ENCODE peak calls at places on chromosomes 16 and 17, in five cellular contexts. J is heart left ventricle, B is upper lobe of right lung, U is left ventricle myocardium inferior, Z is mesendoderm. Q is an unnamed sample.

GRCh38 chr16:10971560-10971961 is 27.2 kb downstream of the CLEC16A start:
- DNase-seq in J (peak; percentile 44), Z (peak; percentile 96), B (no peak), U (no peak), Q (peak; percentile 77)

GRCh38 chr16:15827709-15828343 is 29.0 kb downstream of the MYH11 start:
- DNase-seq in U (no peak), J (no peak), Z (no peak), B (peak; percentile 43), Q (no peak)

GRCh38 chr17:76948726-76949342 is 80.6 kb downstream of the MGAT5B start:
- DNase-seq in Z (no peak), U (no peak), B (no peak), J (no peak), Q (no peak)

GRCh38 chr16:52309761-52310416 is 237.1 kb downstream of the TOX3 start:
- DNase-seq in Z (no peak), J (no peak), U (no peak), B (no peak), Q (no peak)

GRCh38 chr16:19116711-19117449 is 3.1 kb downstream of the ITPRIPL2 start:
- DNase-seq in U (no peak), B (no peak), J (no peak), Z (no peak), Q (no peak)

GRCh38 chr17:1638624-1639300 is 6.8 kb downstream of the SCARF1 start:
- DNase-seq in B (no peak), Z (no peak), U (no peak), J (no peak), Q (no peak)

GRCh38 chr17:36001862-36002603 is 680 bp upstream of the CCL15 start:
- DNase-seq in J (no peak), U (no peak), Z (no peak), B (peak; percentile 70), Q (no peak)

GRCh38 chr16:69693916-69694315 is 32.4 kb downstream of the NQO1 start:
- DNase-seq in U (no peak), J (no peak), Z (no peak), B (no peak), Q (no peak)

GRCh38 chr16:85773044-85773443 is 22.1 kb upstream of the C16orf74 start:
- DNase-seq in Z (no peak), U (no peak), J (no peak), B (no peak), Q (no peak)

GRCh38 chr16:78809535-78809934 is 710.1 kb downstream of the WWOX start:
- DNase-seq in Z (peak; percentile 74), B (no peak), U (no peak), J (no peak), Q (no peak)

GRCh38 chr16:12000032-12000431 is 23.5 kb downstream of the SNX29 start:
- DNase-seq in Z (no peak), U (no peak), B (no peak), J (no peak), Q (no peak)

GRCh38 chr17:68356520-68356919 is 65.2 kb downstream of the ARSG start:
- DNase-seq in B (no peak), Z (no peak), J (no peak), U (no peak), Q (no peak)

GRCh38 chr16:69672315-69672997 is 53.9 kb downstream of the NQO1 start:
- DNase-seq in Z (no peak), J (no peak), B (no peak), U (no peak), Q (no peak)

GRCh38 chr16:55503726-55504553 is 4.9 kb upstream of the LPCAT2 start:
- DNase-seq in Z (no peak), J (no peak), U (no peak), B (no peak), Q (no peak)

GRCh38 chr16:27325736-27326135 is 12.0 kb downstream of the IL4R start:
- DNase-seq in Z (peak; percentile 32), B (no peak), J (no peak), U (no peak), Q (no peak)

GRCh38 chr16:27322858-27323780 is 9.3 kb downstream of the IL4R start:
- DNase-seq in U (no peak), Z (peak; percentile 80), J (no peak), B (no peak), Q (no peak)

GRCh38 chr16:27326251-27326650 is 12.5 kb downstream of the IL4R start:
- DNase-seq in B (no peak), Z (no peak), J (no peak), U (no peak), Q (no peak)

GRCh38 chr16:27324851-27325301 is 11.1 kb downstream of the IL4R start:
- DNase-seq in B (no peak), J (no peak), U (no peak), Z (peak; percentile 78), Q (no peak)

DNA sequence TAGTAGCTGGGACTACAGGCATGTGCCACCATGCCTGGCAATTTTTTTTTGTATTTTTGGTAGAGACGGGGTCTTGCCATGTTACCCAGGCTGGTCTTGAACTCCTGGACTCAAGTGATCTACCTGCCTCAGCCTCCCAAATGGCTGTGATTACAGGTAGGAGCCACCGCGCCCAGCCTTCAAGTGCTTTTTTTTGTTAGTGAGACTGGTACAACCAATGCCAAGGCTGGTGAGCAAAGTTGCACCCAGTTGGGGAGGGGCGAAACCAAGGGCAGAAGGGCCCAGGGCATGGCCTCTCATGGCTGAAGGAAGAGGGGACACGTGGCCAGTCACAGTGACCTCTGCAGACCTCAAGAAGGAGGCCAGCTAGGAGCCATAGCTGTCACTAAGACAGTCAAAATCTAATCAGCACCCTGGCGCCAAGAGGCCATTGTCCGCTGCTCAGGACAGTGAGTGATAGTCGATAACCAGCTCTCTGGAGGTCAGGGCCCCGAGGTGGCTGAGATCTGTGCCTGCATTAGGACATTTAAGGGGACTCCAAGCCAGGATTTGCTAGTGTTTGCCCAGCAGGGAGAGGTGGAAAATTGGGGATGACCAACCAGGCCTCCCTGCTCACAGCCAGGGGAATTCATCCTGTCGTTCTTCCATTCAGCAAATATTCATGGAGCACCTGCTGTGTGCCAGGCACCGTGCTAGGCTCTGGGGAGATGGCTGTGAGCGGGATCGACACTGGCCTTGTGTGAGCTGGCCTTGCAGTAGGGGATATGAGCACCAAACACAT is 10.2 kb downstream of the IL4R start:
- DNase-seq in J (no peak), B (no peak), U (no peak), Z (peak; percentile 18), Q (no peak)
- H3K4me1 ChIP-seq in J (peaks cover 18% of the 10 kb centered on the region), B (peaks cover 92% of the 10 kb centered on the region), U (peaks cover 50% of the 10 kb centered on the region), Z (peaks cover 25% of the 10 kb centered on the region), Q (peaks cover 7% of the 10 kb centered on the region)

DNA sequence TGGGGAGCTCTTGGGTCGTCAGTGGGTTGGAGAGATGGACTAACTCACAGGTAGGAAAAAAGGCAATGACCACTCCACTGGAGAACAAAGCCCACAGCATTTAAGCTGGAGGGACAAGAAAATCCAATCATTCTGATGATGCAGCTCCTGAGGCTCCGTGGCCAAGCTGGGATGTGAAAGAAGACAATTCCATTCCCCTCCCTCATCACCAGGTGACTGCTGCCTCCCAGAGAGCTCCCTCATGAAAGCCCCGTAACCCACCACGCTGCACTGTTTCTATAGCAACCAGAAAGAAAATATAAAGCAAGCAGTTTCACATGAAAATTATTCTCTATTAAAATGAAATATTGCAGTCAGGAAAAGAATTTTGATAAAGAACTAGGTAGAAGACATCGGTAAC is 15.2 kb downstream of the ANKRD11 start:
- DNase-seq in J (no peak), U (no peak), Z (peak; percentile 72), B (no peak), Q (no peak)
- H3K4me1 ChIP-seq in J (peaks cover 90% of the 10 kb centered on the region), U (peaks cover 96% of the 10 kb centered on the region), Z (peaks cover 21% of the 10 kb centered on the region), B (peaks cover 81% of the 10 kb centered on the region), Q (peaks cover 32% of the 10 kb centered on the region)

GRCh38 chr16:3155972-3156371 is 21.1 kb downstream of the ZNF213 start:
- DNase-seq in B (no peak), Z (no peak), U (no peak), J (no peak), Q (no peak)

GRCh38 chr16:3157229-3158013 is 22.6 kb downstream of the ZNF213 start:
- DNase-seq in Z (peak; percentile 99), B (peak; percentile 80), U (peak; percentile 55), J (peak; percentile 39), Q (peak; percentile 98)

GRCh38 chr16:3161235-3162018 is 26.6 kb upstream of the OR1F1 start:
- DNase-seq in B (no peak), J (no peak), Z (no peak), U (no peak), Q (no peak)

GRCh38 chr16:3158014-3158497 is 23.2 kb downstream of the ZNF213 start:
- DNase-seq in J (no peak), U (no peak), Z (peak; percentile 36), B (no peak), Q (no peak)

GRCh38 chr16:3158498-3159314 is 23.9 kb downstream of the ZNF213 start:
- DNase-seq in U (peak; percentile 83), J (peak; percentile 88), B (peak; percentile 95), Z (peak; percentile 97), Q (peak; percentile 91)
- H3K4me1 ChIP-seq in U (peaks cover 30% of the 10 kb centered on the region), J (peaks cover 25% of the 10 kb centered on the region), B (peaks cover 11% of the 10 kb centered on the region), Z (no peaks in the 10 kb centered on the region), Q (peaks cover 17% of the 10 kb centered on the region)

GRCh38 chr16:22712471-22712870 is 101.5 kb upstream of the HS3ST2 start:
- DNase-seq in B (no peak), Z (no peak), U (no peak), J (no peak), Q (no peak)
- H3K4me1 ChIP-seq in B (no peaks in the 10 kb centered on the region), Z (no peaks in the 10 kb centered on the region), U (no peaks in the 10 kb centered on the region), J (no peaks in the 10 kb centered on the region), Q (no peaks in the 10 kb centered on the region)

GRCh38 chr17:17152385-17152784 is 53.7 kb downstream of the PLD6 start:
- DNase-seq in B (peak; percentile 73), J (peak; percentile 59), U (peak; percentile 71), Z (no peak), Q (no peak)

GRCh38 chr17:17154556-17154955 is 51.6 kb downstream of the PLD6 start:
- DNase-seq in J (no peak), B (no peak), Z (no peak), U (no peak), Q (peak; percentile 67)

GRCh38 chr17:17154981-17155380 is 51.2 kb downstream of the PLD6 start:
- DNase-seq in U (no peak), J (no peak), B (no peak), Z (no peak), Q (no peak)

GRCh38 chr17:17153071-17153470 is 53.1 kb downstream of the PLD6 start:
- DNase-seq in U (no peak), B (no peak), Z (no peak), J (no peak), Q (no peak)

DNA sequence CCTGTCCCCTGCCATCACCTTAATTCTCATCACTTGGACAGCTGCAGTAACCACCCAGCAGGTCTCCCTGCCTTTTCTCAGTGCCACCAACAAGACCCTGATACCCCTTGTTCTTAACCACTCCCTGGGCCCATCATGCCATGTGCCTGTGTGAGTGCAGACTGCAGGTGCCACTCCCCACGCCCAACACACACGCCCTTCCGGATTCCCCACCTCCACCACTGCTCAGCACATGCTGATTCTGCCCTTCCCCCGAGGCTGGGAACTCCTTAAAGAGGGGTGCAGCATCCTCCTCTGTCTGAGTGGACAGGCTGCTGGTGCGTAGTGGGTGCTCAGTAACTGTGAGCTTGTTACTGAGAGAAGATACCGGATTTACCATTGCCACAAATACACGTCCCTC is 52.4 kb downstream of the PLD6 start:
- DNase-seq in Z (no peak), U (no peak), B (no peak), J (no peak), Q (no peak)
- H3K4me1 ChIP-seq in Z (no peaks in the 10 kb centered on the region), U (peaks cover 43% of the 10 kb centered on the region), B (peaks cover 15% of the 10 kb centered on the region), J (peaks cover 45% of the 10 kb centered on the region), Q (peaks cover 69% of the 10 kb centered on the region)